ENCODE peak calls at places on chromosome 16, in four cellular contexts. X, B, U and Z are unnamed samples.

GRCh38 chr16:77897038-77897437 is 108.7 kb downstream of the VAT1L start:
- DNase-seq in X (peak), B (no peak), U (no peak), Z (no peak)

GRCh38 chr16:70685938-70686375 is at the start of gene MTSS2:
- DNase-seq in X (peak), B (peak), U (peak), Z (no peak)

GRCh38 chr16:85615852-85616607 is 2.9 kb downstream of the GSE1 start:
- DNase-seq in X (peak), B (peak), U (peak), Z (peak)

GRCh38 chr16:15682105-15682570 is 32.1 kb downstream of the NDE1 start:
- DNase-seq in X (peak), B (peak), U (peak), Z (no peak)

GRCh38 chr16:88920618-88921602 is 54.5 kb upstream of the PABPN1L start:
- DNase-seq in X (no peak), B (no peak), U (peak), Z (no peak)

GRCh38 chr16:84040823-84041391 is 1.7 kb downstream of the SLC38A8 start:
- DNase-seq in X (no peak), B (no peak), U (no peak), Z (no peak)

GRCh38 chr16:70577256-70577698 is 53.7 kb downstream of the SF3B3 start:
- DNase-seq in X (peak), B (no peak), U (peak), Z (no peak)

GRCh38 chr16:84277244-84277823 is 17.3 kb upstream of the WFDC1 start:
- DNase-seq in X (peak), B (peak), U (peak), Z (peak)

GRCh38 chr16:86122681-86123342 is 223.8 kb downstream of the IRF8 start:
- DNase-seq in X (no peak), B (no peak), U (no peak), Z (no peak)

GRCh38 chr16:66590322-66590721 is 11.1 kb downstream of the CMTM2 start:
- DNase-seq in X (no peak), B (peak), U (peak), Z (no peak)

GRCh38 chr16:55470533-55471371 is 8.2 kb upstream of the MMP2 start:
- DNase-seq in X (no peak), B (no peak), U (peak), Z (no peak)

GRCh38 chr16:66271074-66272060 is 95.1 kb upstream of the CDH5 start:
- DNase-seq in X (no peak), B (no peak), U (peak), Z (no peak)

GRCh38 chr16:79278506-79278905 is 322.0 kb downstream of the MAF start:
- DNase-seq in X (no peak), B (peak), U (no peak), Z (peak)

GRCh38 chr16:22217890-22218730 is 12.0 kb downstream of the EEF2K start:
- DNase-seq in X (no peak), B (no peak), U (no peak), Z (no peak)

GRCh38 chr16:21628772-21629171 is 23.6 kb downstream of the IGSF6 start:
- DNase-seq in X (peak), B (no peak), U (no peak), Z (no peak)

GRCh38 chr16:84062734-84063640 is 20.4 kb upstream of the SLC38A8 start:
- DNase-seq in X (peak), B (peak), U (peak), Z (peak)

GRCh38 chr16:57061084-57061905 is 31.1 kb upstream of the CPNE2 start:
- DNase-seq in X (no peak), B (no peak), U (peak), Z (no peak)

GRCh38 chr16:35252356-35252936 is 1793.0 kb downstream of the TP53TG3F start:
- DNase-seq in X (no peak), B (no peak), U (no peak), Z (no peak)

GRCh38 chr16:28863929-28864886 is 565 bp downstream of the SH2B1 start:
- DNase-seq in X (peak), B (no peak), U (no peak), Z (no peak)

GRCh38 chr16:55444754-55445485 is 34.1 kb upstream of the MMP2 start:
- DNase-seq in X (no peak), B (no peak), U (no peak), Z (no peak)